ENCODE peak calls at places on chromosomes 2 and 18, in eight cellular contexts. B is PC-9, N is GM23248, Q is hepatocyte, I is PC-3, K is SK-N-SH, P is Karpas-422, C is GM23338. Z is an unnamed sample.

GRCh38 chr2:3968736-3969135 is 265.4 kb downstream of the DCDC2C start:
- DNase-seq in B (no peak), N (no peak), Q (no peak), I (no peak), K (no peak), P (no peak), C (no peak), Z (no peak)

GRCh38 chr2:187658952-187659525 is 104.8 kb upstream of the TFPI start:
- DNase-seq in B (no peak), N (peak; percentile 35), Q (peak; percentile 15), I (peak; percentile 51), K (peak; percentile 11), P (no peak), C (peak; percentile 80), Z (peak; percentile 1)

GRCh38 chr2:57760448-57760847 is 286.2 kb upstream of the VRK2 start:
- DNase-seq in B (no peak), N (no peak), Q (no peak), I (peak; percentile 21), K (no peak), P (no peak), C (peak; percentile 20), Z (no peak)

GRCh38 chr2:201969938-201970785 is 63.5 kb upstream of the FZD7 start:
- DNase-seq in B (no peak), N (peak; percentile 57), Q (peak; percentile 59), I (no peak), K (no peak), P (no peak), C (no peak), Z (no peak)

GRCh38 chr2:98761267-98761781 is 30.4 kb upstream of the MGAT4A start:
- DNase-seq in B (no peak), N (no peak), Q (no peak), I (peak; percentile 85), K (no peak), P (no peak), C (peak; percentile 17), Z (peak; percentile 72)

GRCh38 chr2:161943012-161943411 is 131.0 kb downstream of the DPP4 start:
- DNase-seq in B (no peak), N (peak; percentile 5), Q (no peak), I (no peak), K (no peak), P (no peak), C (no peak), Z (no peak)

GRCh38 chr2:46876741-46877384 is 38.7 kb downstream of the MCFD2 start:
- DNase-seq in B (peak; percentile 75), N (peak; percentile 89), Q (peak; percentile 68), I (peak; percentile 92), K (peak; percentile 73), P (no peak), C (peak; percentile 67), Z (peak; percentile 18)

GRCh38 chr2:207394812-207395534 is 134.8 kb upstream of the CREB1 start:
- DNase-seq in B (peak; percentile 96), N (peak; percentile 95), Q (peak; percentile 27), I (peak; percentile 99), K (no peak), P (no peak), C (no peak), Z (no peak)

GRCh38 chr2:240631561-240632290 is 6.4 kb downstream of the GPR35 start:
- DNase-seq in B (no peak), N (no peak), Q (no peak), I (no peak), K (peak; percentile 22), P (no peak), C (no peak), Z (no peak)

GRCh38 chr18:28183418-28184078 is 6.6 kb upstream of the CDH2 start:
- DNase-seq in B (peak; percentile 37), N (peak; percentile 60), Q (peak; percentile 19), I (peak; percentile 73), K (no peak), P (no peak), C (no peak), Z (no peak)

GRCh38 chr2:72833084-72833714 is 7.4 kb upstream of the EXOC6B start:
- DNase-seq in B (no peak), N (no peak), Q (no peak), I (no peak), K (no peak), P (no peak), C (peak; percentile 32), Z (no peak)

GRCh38 chr18:60905699-60906098 is 427.5 kb upstream of the CDH20 start:
- DNase-seq in B (no peak), N (no peak), Q (no peak), I (no peak), K (no peak), P (no peak), C (no peak), Z (no peak)

GRCh38 chr2:96103906-96104861 is 12.2 kb downstream of the ADRA2B start:
- DNase-seq in B (no peak), N (no peak), Q (no peak), I (no peak), K (no peak), P (no peak), C (no peak), Z (no peak)

GRCh38 chr2:11145350-11145749 is 9.9 kb upstream of the SLC66A3 start:
- DNase-seq in B (no peak), N (no peak), Q (no peak), I (no peak), K (no peak), P (peak; percentile 59), C (no peak), Z (peak; percentile 34)

GRCh38 chr2:46392561-46393351 is 86.6 kb upstream of the TMEM247 start:
- DNase-seq in B (no peak), N (no peak), Q (no peak), I (no peak), K (no peak), P (no peak), C (no peak), Z (no peak)

GRCh38 chr18:50627594-50628542 is 68.0 kb downstream of the MAPK4 start:
- DNase-seq in B (no peak), N (no peak), Q (no peak), I (no peak), K (no peak), P (no peak), C (no peak), Z (no peak)

GRCh38 chr2:38948387-38948882 is 58.8 kb downstream of the ARHGEF33 start:
- DNase-seq in B (no peak), N (no peak), Q (no peak), I (no peak), K (no peak), P (no peak), C (no peak), Z (no peak)

DNA sequence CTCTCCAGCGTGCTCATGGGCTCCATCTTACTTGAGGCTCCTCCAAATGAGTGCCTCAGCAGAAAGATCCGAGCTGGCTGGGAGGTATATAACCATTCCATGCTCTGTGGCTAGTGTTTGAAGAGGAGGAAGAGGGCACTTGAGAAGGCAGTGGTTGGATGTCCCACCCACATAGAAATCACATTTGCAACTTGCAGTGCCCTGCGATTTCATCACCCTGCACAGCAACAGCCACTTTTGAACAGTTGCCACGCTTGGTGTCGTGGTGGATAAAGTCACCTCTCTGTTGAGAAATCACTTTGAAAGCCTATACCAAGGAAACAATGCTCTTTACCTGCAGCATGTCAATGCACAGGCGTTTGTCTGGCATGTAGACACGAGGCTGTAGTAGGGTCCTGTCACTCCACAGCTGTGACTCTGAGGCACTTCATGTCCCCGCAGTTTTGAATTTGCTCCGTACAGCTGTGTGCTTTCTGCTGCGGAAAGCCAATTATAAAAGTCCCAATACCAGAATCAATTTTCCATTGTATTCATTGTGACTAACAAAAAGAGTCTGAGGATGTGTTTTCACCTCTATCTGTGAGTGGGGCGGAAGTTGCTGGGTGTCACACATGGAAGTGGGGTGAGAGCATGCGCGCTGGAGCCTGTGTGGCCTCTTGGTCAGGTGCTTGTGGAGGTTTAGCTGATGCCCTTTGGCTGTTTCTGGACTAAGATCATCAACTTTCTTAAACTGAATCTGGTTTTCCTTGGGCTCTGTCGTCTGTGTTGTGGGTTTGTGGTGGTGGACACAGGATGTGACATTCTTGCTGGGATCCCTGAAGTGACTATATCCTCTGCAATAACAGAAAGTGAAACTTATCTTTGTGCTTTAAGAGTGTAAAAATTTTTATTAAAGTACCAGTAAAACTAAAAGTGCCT is 2.8 kb downstream of the CNDP2 start:
- DNase-seq in B (no peak), N (peak; percentile 42), Q (no peak), I (no peak), K (no peak), P (peak; percentile 92), C (no peak), Z (peak; percentile 64)
- H3K9me2 ChIP-seq in B (no peaks in the 10 kb centered on the region), N (no peaks in the 10 kb centered on the region), Q (no peaks in the 10 kb centered on the region), I (no peaks in the 10 kb centered on the region), K (no peaks in the 10 kb centered on the region), P (no peaks in the 10 kb centered on the region), C (no peaks in the 10 kb centered on the region), Z (no peaks in the 10 kb centered on the region)

DNA sequence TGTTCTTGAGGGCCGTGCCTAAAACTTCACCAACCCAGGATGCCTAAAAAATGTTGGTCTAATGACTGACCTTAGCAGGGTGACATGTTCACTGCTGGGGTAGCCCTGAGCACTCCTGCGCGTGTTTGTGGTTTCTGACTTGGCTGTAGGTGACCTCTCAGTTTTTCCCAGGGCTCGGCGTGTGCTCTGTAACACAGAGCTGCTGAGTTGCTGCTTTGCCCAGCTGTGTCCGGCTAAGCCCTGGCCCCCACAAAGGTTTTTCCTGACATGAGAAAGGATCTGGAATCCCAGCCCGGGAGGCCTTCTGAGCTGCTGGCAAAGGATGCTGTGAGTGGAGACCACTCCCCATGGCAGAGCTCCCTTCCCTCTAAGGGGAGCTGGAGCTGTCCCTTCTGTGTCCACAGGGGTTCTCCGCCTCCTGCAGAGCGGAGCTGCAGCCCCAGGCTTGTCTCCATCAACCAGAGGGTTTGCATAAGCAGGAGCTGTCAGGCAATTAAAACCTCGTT is 52.7 kb downstream of the CRIM1 start:
- DNase-seq in B (no peak), N (no peak), Q (no peak), I (no peak), K (no peak), P (no peak), C (peak; percentile 67), Z (no peak)
- H2AFZ ChIP-seq in B (no peak overlapping the region), N (no peak overlapping the region), Q (no peak overlapping the region), I (no peak overlapping the region), K (no peak overlapping the region), P (no peak overlapping the region), C (no peak overlapping the region), Z (no peak overlapping the region)

DNA sequence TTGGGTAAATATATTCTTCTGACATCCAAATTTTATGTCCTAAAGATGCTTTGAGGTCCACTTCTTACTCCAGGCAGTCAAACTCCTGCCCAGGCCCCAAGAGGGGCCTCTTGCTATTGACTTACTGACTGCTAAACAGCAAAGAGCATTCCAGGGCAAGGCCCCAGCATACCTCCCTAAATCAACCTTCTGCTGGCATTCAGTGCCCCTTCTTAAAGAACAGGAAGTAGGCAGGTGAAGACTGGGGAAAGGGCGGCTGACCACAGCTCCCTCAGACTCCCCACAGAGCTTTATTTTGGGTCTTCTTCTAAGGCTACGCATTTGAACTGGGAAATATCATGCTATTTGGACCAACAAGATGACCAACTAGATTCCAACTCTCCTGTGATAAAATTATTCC is 68.9 kb downstream of the USP40 start:
- DNase-seq in B (no peak), N (no peak), Q (no peak), I (no peak), K (no peak), P (no peak), C (no peak), Z (no peak)
- H3K9me2 ChIP-seq in B (no peaks in the 10 kb centered on the region), N (no peaks in the 10 kb centered on the region), Q (no peaks in the 10 kb centered on the region), I (no peaks in the 10 kb centered on the region), K (no peaks in the 10 kb centered on the region), P (no peaks in the 10 kb centered on the region), C (no peaks in the 10 kb centered on the region), Z (no peaks in the 10 kb centered on the region)

DNA sequence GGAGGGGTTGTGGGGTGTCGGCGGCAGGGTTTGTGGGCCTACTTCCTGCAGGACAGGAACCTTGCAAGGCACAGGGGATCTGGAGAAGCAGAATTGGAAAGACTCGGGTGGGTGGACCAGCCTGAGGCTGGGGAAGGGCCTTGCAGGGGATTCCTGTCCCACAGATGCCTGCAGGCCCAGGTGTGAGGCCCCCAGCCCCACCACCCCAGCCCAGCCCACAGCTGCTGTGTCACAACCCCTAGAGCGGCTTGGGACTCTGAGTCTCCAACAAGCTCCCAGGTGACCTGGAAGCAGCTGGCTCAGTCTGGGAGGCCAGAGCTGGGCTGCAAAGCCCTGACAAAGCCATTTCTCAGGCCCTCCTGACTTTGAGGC is 93.1 kb downstream of the ZFP36L2 start:
- DNase-seq in B (no peak), N (no peak), Q (no peak), I (no peak), K (peak; percentile 39), P (no peak), C (no peak), Z (peak; percentile 66)
- H2AFZ ChIP-seq in B (no peak overlapping the region), N (no peak overlapping the region), Q (no peak overlapping the region), I (no peak overlapping the region), K (no peak overlapping the region), P (no peak overlapping the region), C (peak overlapping the region; percentile 72), Z (peak overlapping the region; percentile 71)